ENCODE peak calls at places on chromosomes 16 and 17, in seven cellular contexts. W is activated gamma-delta T cell treated with anti-CD3 and anti-CD28 coated beads, Interleukin-2, amount 50 U/mL, for 16 hours; N is dermis microvascular lymphatic vessel endothelial cell; E is neural crest cell; H is skeletal muscle cell; D is Ammon's horn; U is omental fat pad. C is an unnamed sample.

GRCh38 chr17:51103451-51103850 is 17.2 kb downstream of the SPAG9 start:
- DNase-seq in N (no peak), U (no peak), E (no peak), H (no peak), W (no peak), D (no peak), C (no peak)

GRCh38 chr17:17237026-17237799 is at the start of gene FLCN:
- DNase-seq in W (peak), N (peak), U (peak), H (peak), D (peak), E (peak), C (peak)

GRCh38 chr17:27502526-27503324 is 46.5 kb downstream of the KSR1 start:
- DNase-seq in N (no peak), D (no peak), U (no peak), W (no peak), H (peak), E (no peak), C (no peak)

GRCh38 chr16:17104654-17105053 is 366.1 kb downstream of the XYLT1 start:
- DNase-seq in H (no peak), D (no peak), E (no peak), N (no peak), W (no peak), U (no peak), C (no peak)

GRCh38 chr17:48068491-48068961 is 20.4 kb downstream of the NFE2L1 start:
- DNase-seq in U (no peak), W (no peak), H (no peak), D (no peak), N (peak), E (no peak), C (no peak)

GRCh38 chr16:54746596-54746995 is 184.1 kb upstream of the IRX5 start:
- DNase-seq in N (no peak), W (no peak), D (no peak), E (no peak), H (no peak), U (no peak), C (no peak)

GRCh38 chr16:12700161-12700560 is 103.5 kb downstream of the CPPED1 start:
- DNase-seq in N (no peak), H (no peak), D (no peak), U (no peak), E (no peak), W (no peak), C (no peak)

GRCh38 chr16:49332589-49333267 is 40.9 kb upstream of the C16orf78 start:
- DNase-seq in E (no peak), H (no peak), N (no peak), U (no peak), D (no peak), W (no peak), C (no peak)

GRCh38 chr17:38428643-38429371 is 543 bp downstream of the ARHGAP23 start:
- DNase-seq in N (peak), D (peak), W (no peak), H (no peak), E (no peak), U (peak), C (no peak)

GRCh38 chr16:85350973-85351372 is 238.7 kb upstream of the CIBAR2 start:
- DNase-seq in E (no peak), H (peak), W (no peak), N (peak), U (no peak), D (peak), C (no peak)

GRCh38 chr17:1122681-1123396 is 56.9 kb downstream of the ABR start:
- DNase-seq in W (peak), N (peak), E (peak), U (peak), D (peak), H (no peak), C (peak)

GRCh38 chr17:17813055-17813724 is 23.6 kb downstream of the SREBF1 start:
- DNase-seq in E (no peak), U (no peak), N (no peak), W (no peak), H (no peak), D (no peak), C (no peak)

GRCh38 chr17:4304417-4305027 is 40.7 kb upstream of the ANKFY1 start:
- DNase-seq in E (peak), D (peak), N (peak), H (peak), W (peak), U (peak), C (peak)

GRCh38 chr16:28320023-28320561 is 27.8 kb downstream of the SBK1 start:
- DNase-seq in D (no peak), U (no peak), W (no peak), E (no peak), N (no peak), H (no peak), C (no peak)

GRCh38 chr17:68428498-68429172 is 28.7 kb downstream of the WIPI1 start:
- DNase-seq in U (no peak), D (no peak), W (no peak), N (no peak), H (no peak), E (no peak), C (no peak)

GRCh38 chr17:56992364-56992763 is 14.4 kb downstream of the SCPEP1 start:
- DNase-seq in E (no peak), W (no peak), H (no peak), N (no peak), U (no peak), D (no peak), C (no peak)

GRCh38 chr17:45131616-45132301 is 556 bp downstream of the PLCD3 start:
- DNase-seq in N (peak), U (no peak), D (no peak), W (peak), H (no peak), E (peak), C (peak)

GRCh38 chr16:4537376-4538066 is 1.1 kb downstream of the CDIP1 start:
- DNase-seq in E (no peak), H (no peak), D (no peak), N (no peak), W (no peak), U (no peak), C (no peak)

GRCh38 chr16:85376292-85377095 is 236.6 kb upstream of the GSE1 start:
- DNase-seq in W (no peak), U (no peak), D (peak), E (no peak), H (no peak), N (no peak), C (no peak)

GRCh38 chr16:87963400-87963799 is 12.2 kb downstream of the BANP start:
- DNase-seq in H (peak), D (no peak), N (peak), E (no peak), U (no peak), W (peak), C (peak)

GRCh38 chr17:72538921-72539352 is 418.1 kb downstream of the SOX9 start:
- DNase-seq in N (no peak), E (peak), D (peak), W (no peak), U (no peak), H (no peak), C (no peak)

GRCh38 chr16:11734653-11735043 is 8.0 kb downstream of the TXNDC11 start:
- DNase-seq in E (no peak), D (no peak), U (no peak), N (no peak), H (no peak), W (no peak), C (no peak)

GRCh38 chr17:33667671-33668070 is 374.6 kb upstream of the ASIC2 start:
- DNase-seq in H (no peak), N (peak), U (no peak), D (no peak), W (no peak), E (no peak), C (no peak)

GRCh38 chr16:23290189-23291062 is 11.7 kb upstream of the SCNN1B start:
- DNase-seq in D (no peak), W (no peak), U (no peak), H (no peak), E (no peak), N (no peak), C (no peak)

GRCh38 chr17:60157487-60158040 is 7.8 kb downstream of the CA4 start:
- DNase-seq in N (no peak), U (no peak), W (no peak), E (no peak), D (no peak), H (no peak), C (no peak)

GRCh38 chr16:3122926-3123570 is 10.7 kb downstream of the ZNF205 start:
- DNase-seq in H (no peak), N (no peak), D (no peak), E (no peak), U (no peak), W (no peak), C (no peak)

GRCh38 chr16:4637501-4638166 is 13.0 kb downstream of the MGRN1 start:
- DNase-seq in N (no peak), H (no peak), W (no peak), U (no peak), D (no peak), E (no peak), C (no peak)

GRCh38 chr17:57999496-58000017 is 7.5 kb downstream of the SRSF1 start:
- DNase-seq in W (no peak), H (no peak), U (no peak), N (peak), D (peak), E (no peak), C (no peak)

GRCh38 chr16:78102122-78102660 is 2.7 kb downstream of the WWOX start:
- DNase-seq in U (no peak), D (no peak), E (no peak), W (no peak), N (no peak), H (no peak), C (no peak)

GRCh38 chr16:70433456-70434103 is 5.3 kb downstream of the ST3GAL2 start:
- DNase-seq in W (no peak), U (no peak), H (peak), E (no peak), D (no peak), N (peak), C (no peak)

GRCh38 chr17:35041390-35041789 is 22.1 kb downstream of the RFFL start:
- DNase-seq in E (no peak), W (no peak), N (no peak), U (no peak), H (no peak), D (no peak), C (no peak)

GRCh38 chr17:17874478-17874877 is 37.7 kb upstream of the SREBF1 start:
- DNase-seq in E (no peak), H (no peak), D (no peak), U (no peak), W (no peak), N (no peak), C (no peak)

GRCh38 chr16:2856686-2857450 is 1.1 kb downstream of the PRSS22 start:
- DNase-seq in H (no peak), D (no peak), U (no peak), N (no peak), E (no peak), W (no peak), C (no peak)

GRCh38 chr16:67431077-67431804 is at the start of gene HSD11B2:
- DNase-seq in D (peak), U (no peak), N (peak), W (no peak), E (peak), H (no peak), C (no peak)